ENCODE peak calls at places on chromosomes 11 and 22, in eight cellular contexts. One of them, this sample, is unnamed.

GRCh38 chr11:19597194-19597593 is 115.4 kb upstream of the NAV2 start:
- DNase-seq in kidney: no peak
- DNase-seq in coronary artery: peak; percentile 33
- DNase-seq in lung: no peak
- DNase-seq in kidney epithelial cell: no peak
- DNase-seq in fibroblast of pulmonary artery: peak; percentile 61
- DNase-seq in dorsolateral prefrontal cortex: no peak
- DNase-seq in lower lobe of right lung: no peak
- DNase-seq in this sample: no peak

GRCh38 chr11:78790784-78791183 is 216.1 kb upstream of the NARS2 start:
- DNase-seq in coronary artery: no peak
- DNase-seq in dorsolateral prefrontal cortex: no peak
- DNase-seq in kidney epithelial cell: no peak
- DNase-seq in lower lobe of right lung: no peak
- DNase-seq in kidney: no peak
- DNase-seq in lung: peak; percentile 50
- DNase-seq in fibroblast of pulmonary artery: no peak
- DNase-seq in this sample: no peak

GRCh38 chr11:76891285-76891684 is 30.6 kb downstream of the ACER3 start:
- DNase-seq in kidney: no peak
- DNase-seq in fibroblast of pulmonary artery: no peak
- DNase-seq in dorsolateral prefrontal cortex: no peak
- DNase-seq in lung: no peak
- DNase-seq in coronary artery: no peak
- DNase-seq in kidney epithelial cell: no peak
- DNase-seq in lower lobe of right lung: no peak
- DNase-seq in this sample: no peak

GRCh38 chr11:123357990-123358827 is 71.9 kb upstream of the GRAMD1B start:
- DNase-seq in kidney epithelial cell: no peak
- DNase-seq in lung: no peak
- DNase-seq in kidney: peak; percentile 76
- DNase-seq in fibroblast of pulmonary artery: peak; percentile 8
- DNase-seq in dorsolateral prefrontal cortex: no peak
- DNase-seq in lower lobe of right lung: no peak
- DNase-seq in coronary artery: no peak
- DNase-seq in this sample: peak; percentile 70

GRCh38 chr11:97860237-97860636 is 1160.5 kb upstream of the CNTN5 start:
- DNase-seq in coronary artery: no peak
- DNase-seq in fibroblast of pulmonary artery: peak; percentile 8
- DNase-seq in kidney epithelial cell: no peak
- DNase-seq in lung: no peak
- DNase-seq in dorsolateral prefrontal cortex: no peak
- DNase-seq in lower lobe of right lung: no peak
- DNase-seq in kidney: no peak
- DNase-seq in this sample: no peak

GRCh38 chr22:19597399-19597735 is 73.2 kb upstream of the CLDN5 start:
- DNase-seq in kidney: no peak
- DNase-seq in dorsolateral prefrontal cortex: no peak
- DNase-seq in coronary artery: no peak
- DNase-seq in lower lobe of right lung: no peak
- DNase-seq in fibroblast of pulmonary artery: no peak
- DNase-seq in kidney epithelial cell: no peak
- DNase-seq in lung: no peak
- DNase-seq in this sample: no peak

GRCh38 chr11:116690623-116691022 is 82.2 kb downstream of the BUD13 start:
- DNase-seq in lower lobe of right lung: no peak
- DNase-seq in dorsolateral prefrontal cortex: no peak
- DNase-seq in kidney epithelial cell: no peak
- DNase-seq in coronary artery: no peak
- DNase-seq in fibroblast of pulmonary artery: no peak
- DNase-seq in kidney: no peak
- DNase-seq in lung: no peak
- DNase-seq in this sample: peak; percentile 26

GRCh38 chr11:41950470-41951143 is 491.2 kb upstream of the LRRC4C start:
- DNase-seq in kidney epithelial cell: no peak
- DNase-seq in dorsolateral prefrontal cortex: no peak
- DNase-seq in lung: no peak
- DNase-seq in fibroblast of pulmonary artery: no peak
- DNase-seq in coronary artery: no peak
- DNase-seq in lower lobe of right lung: no peak
- DNase-seq in kidney: no peak
- DNase-seq in this sample: peak; percentile 32

GRCh38 chr11:13140873-13141655 is 131.9 kb downstream of the RASSF10 start:
- DNase-seq in fibroblast of pulmonary artery: no peak
- DNase-seq in dorsolateral prefrontal cortex: no peak
- DNase-seq in kidney: no peak
- DNase-seq in lower lobe of right lung: peak; percentile 53
- DNase-seq in kidney epithelial cell: peak; percentile 65
- DNase-seq in coronary artery: no peak
- DNase-seq in lung: peak; percentile 40
- DNase-seq in this sample: peak; percentile 61

GRCh38 chr11:36147491-36147890 is 141.7 kb downstream of the COMMD9 start:
- DNase-seq in dorsolateral prefrontal cortex: no peak
- DNase-seq in lower lobe of right lung: no peak
- DNase-seq in kidney epithelial cell: no peak
- DNase-seq in fibroblast of pulmonary artery: no peak
- DNase-seq in lung: no peak
- DNase-seq in coronary artery: no peak
- DNase-seq in kidney: no peak
- DNase-seq in this sample: no peak

GRCh38 chr22:43483266-43483665 is 71.5 kb downstream of the MPPED1 start:
- DNase-seq in kidney: peak; percentile 56
- DNase-seq in kidney epithelial cell: no peak
- DNase-seq in lower lobe of right lung: no peak
- DNase-seq in fibroblast of pulmonary artery: no peak
- DNase-seq in coronary artery: no peak
- DNase-seq in lung: no peak
- DNase-seq in dorsolateral prefrontal cortex: no peak
- DNase-seq in this sample: no peak

GRCh38 chr11:66262191-66262590 is 6.2 kb upstream of the RAB1B start:
- DNase-seq in lung: no peak
- DNase-seq in kidney: no peak
- DNase-seq in dorsolateral prefrontal cortex: no peak
- DNase-seq in coronary artery: no peak
- DNase-seq in lower lobe of right lung: no peak
- DNase-seq in kidney epithelial cell: no peak
- DNase-seq in fibroblast of pulmonary artery: no peak
- DNase-seq in this sample: no peak

GRCh38 chr22:19292262-19293230 is 1.0 kb upstream of the CLTCL1 start:
- DNase-seq in coronary artery: peak; percentile 73
- DNase-seq in dorsolateral prefrontal cortex: no peak
- DNase-seq in fibroblast of pulmonary artery: peak; percentile 20
- DNase-seq in lung: no peak
- DNase-seq in kidney: no peak
- DNase-seq in kidney epithelial cell: no peak
- DNase-seq in lower lobe of right lung: peak; percentile 45
- DNase-seq in this sample: no peak

GRCh38 chr11:94469416-94469815 is 24.2 kb downstream of the MRE11 start:
- DNase-seq in kidney epithelial cell: no peak
- DNase-seq in fibroblast of pulmonary artery: no peak
- DNase-seq in lung: no peak
- DNase-seq in lower lobe of right lung: no peak
- DNase-seq in coronary artery: no peak
- DNase-seq in kidney: no peak
- DNase-seq in dorsolateral prefrontal cortex: no peak
- DNase-seq in this sample: peak; percentile 60

GRCh38 chr22:44554411-44554810 is 56.4 kb upstream of the RTL6 start:
- DNase-seq in lower lobe of right lung: no peak
- DNase-seq in coronary artery: no peak
- DNase-seq in fibroblast of pulmonary artery: no peak
- DNase-seq in kidney epithelial cell: no peak
- DNase-seq in lung: no peak
- DNase-seq in dorsolateral prefrontal cortex: no peak
- DNase-seq in kidney: no peak
- DNase-seq in this sample: no peak

GRCh38 chr11:46658259-46658658 is 40.9 kb downstream of the ATG13 start:
- DNase-seq in fibroblast of pulmonary artery: peak; percentile 88
- DNase-seq in kidney epithelial cell: no peak
- DNase-seq in lower lobe of right lung: no peak
- DNase-seq in coronary artery: no peak
- DNase-seq in lung: no peak
- DNase-seq in kidney: no peak
- DNase-seq in dorsolateral prefrontal cortex: no peak
- DNase-seq in this sample: no peak

GRCh38 chr11:102438311-102439062 is 14.1 kb downstream of the TMEM123 start:
- DNase-seq in lung: no peak
- DNase-seq in fibroblast of pulmonary artery: no peak
- DNase-seq in kidney: no peak
- DNase-seq in kidney epithelial cell: no peak
- DNase-seq in dorsolateral prefrontal cortex: no peak
- DNase-seq in lower lobe of right lung: peak; percentile 61
- DNase-seq in coronary artery: no peak
- DNase-seq in this sample: no peak

GRCh38 chr11:75326439-75326810 is 25.0 kb downstream of the ARRB1 start:
- DNase-seq in lung: no peak
- DNase-seq in lower lobe of right lung: no peak
- DNase-seq in coronary artery: no peak
- DNase-seq in dorsolateral prefrontal cortex: no peak
- DNase-seq in kidney epithelial cell: no peak
- DNase-seq in kidney: no peak
- DNase-seq in fibroblast of pulmonary artery: no peak
- DNase-seq in this sample: no peak

GRCh38 chr11:120547871-120548681 is 36.5 kb downstream of the GRIK4 start:
- DNase-seq in fibroblast of pulmonary artery: peak; percentile 94
- DNase-seq in lower lobe of right lung: peak; percentile 70
- DNase-seq in kidney: peak; percentile 97
- DNase-seq in dorsolateral prefrontal cortex: peak; percentile 94
- DNase-seq in lung: peak; percentile 76
- DNase-seq in coronary artery: peak; percentile 86
- DNase-seq in kidney epithelial cell: peak; percentile 93
- DNase-seq in this sample: no peak

GRCh38 chr11:1889527-1889930 is 2.2 kb downstream of the PRR33 start:
- DNase-seq in kidney epithelial cell: no peak
- DNase-seq in dorsolateral prefrontal cortex: peak; percentile 34
- DNase-seq in fibroblast of pulmonary artery: no peak
- DNase-seq in kidney: no peak
- DNase-seq in lower lobe of right lung: no peak
- DNase-seq in coronary artery: no peak
- DNase-seq in lung: no peak
- DNase-seq in this sample: no peak
- H3K4me3 ChIP-seq in kidney epithelial cell: no peak overlapping the region
- H3K4me3 ChIP-seq in dorsolateral prefrontal cortex: no peak overlapping the region
- H3K4me3 ChIP-seq in fibroblast of pulmonary artery: no peak overlapping the region
- H3K4me3 ChIP-seq in kidney: no peak overlapping the region
- H3K4me3 ChIP-seq in lower lobe of right lung: no peak overlapping the region
- H3K4me3 ChIP-seq in coronary artery: no peak overlapping the region
- H3K4me3 ChIP-seq in lung: no peak overlapping the region
- H3K4me3 ChIP-seq in this sample: no peak overlapping the region

GRCh38 chr11:2708757-2709281 is 9.0 kb upstream of the KCNQ1OT1 start:
- DNase-seq in lower lobe of right lung: no peak
- DNase-seq in dorsolateral prefrontal cortex: no peak
- DNase-seq in kidney epithelial cell: no peak
- DNase-seq in fibroblast of pulmonary artery: peak; percentile 76
- DNase-seq in lung: no peak
- DNase-seq in kidney: peak; percentile 40
- DNase-seq in coronary artery: no peak
- DNase-seq in this sample: no peak
- TF ChIP-seq CTCF in lower lobe of right lung: no peak
- TF ChIP-seq CTCF in dorsolateral prefrontal cortex: no peak
- TF ChIP-seq CTCF in kidney epithelial cell: no peak
- TF ChIP-seq CTCF in fibroblast of pulmonary artery: no peak
- TF ChIP-seq CTCF in lung: no peak
- TF ChIP-seq CTCF in kidney: no peak
- TF ChIP-seq CTCF in coronary artery: no peak
- TF ChIP-seq CTCF in this sample: no peak

GRCh38 chr11:44728491-44728910 is 1.7 kb downstream of the TSPAN18 start:
- DNase-seq in lung: no peak
- DNase-seq in coronary artery: no peak
- DNase-seq in fibroblast of pulmonary artery: no peak
- DNase-seq in dorsolateral prefrontal cortex: no peak
- DNase-seq in lower lobe of right lung: no peak
- DNase-seq in kidney: no peak
- DNase-seq in kidney epithelial cell: no peak
- DNase-seq in this sample: no peak

GRCh38 chr11:44727373-44728084 is 767 bp downstream of the TSPAN18 start:
- DNase-seq in kidney epithelial cell: no peak
- DNase-seq in coronary artery: peak; percentile 79
- DNase-seq in lung: peak; percentile 71
- DNase-seq in lower lobe of right lung: peak; percentile 83
- DNase-seq in kidney: peak; percentile 92
- DNase-seq in fibroblast of pulmonary artery: peak; percentile 75
- DNase-seq in dorsolateral prefrontal cortex: peak; percentile 60
- DNase-seq in this sample: peak; percentile 81

GRCh38 chr11:44726278-44727113 is at the start of gene TSPAN18:
- DNase-seq in kidney epithelial cell: no peak
- DNase-seq in kidney: peak; percentile 77
- DNase-seq in fibroblast of pulmonary artery: no peak
- DNase-seq in dorsolateral prefrontal cortex: no peak
- DNase-seq in lower lobe of right lung: no peak
- DNase-seq in lung: no peak
- DNase-seq in coronary artery: no peak
- DNase-seq in this sample: peak; percentile 86

GRCh38 chr11:44728085-44728410 is 1.3 kb downstream of the TSPAN18 start:
- DNase-seq in fibroblast of pulmonary artery: no peak
- DNase-seq in kidney epithelial cell: no peak
- DNase-seq in kidney: no peak
- DNase-seq in lower lobe of right lung: no peak
- DNase-seq in lung: no peak
- DNase-seq in coronary artery: no peak
- DNase-seq in dorsolateral prefrontal cortex: no peak
- DNase-seq in this sample: no peak

GRCh38 chr11:44727114-44727372 is 281 bp downstream of the TSPAN18 start:
- DNase-seq in lower lobe of right lung: no peak
- DNase-seq in fibroblast of pulmonary artery: no peak
- DNase-seq in kidney epithelial cell: no peak
- DNase-seq in lung: no peak
- DNase-seq in coronary artery: no peak
- DNase-seq in kidney: no peak
- DNase-seq in dorsolateral prefrontal cortex: no peak
- DNase-seq in this sample: no peak
- H3K4me3 ChIP-seq in lower lobe of right lung: peak overlapping the region; percentile 68
- H3K4me3 ChIP-seq in fibroblast of pulmonary artery: peak overlapping the region; percentile 47
- H3K4me3 ChIP-seq in kidney epithelial cell: peak overlapping the region; percentile 37
- H3K4me3 ChIP-seq in lung: peak overlapping the region; percentile 60
- H3K4me3 ChIP-seq in coronary artery: peak overlapping the region; percentile 80
- H3K4me3 ChIP-seq in kidney: no peak overlapping the region
- H3K4me3 ChIP-seq in dorsolateral prefrontal cortex: peak overlapping the region; percentile 71
- H3K4me3 ChIP-seq in this sample: peak overlapping the region; percentile 52

GRCh38 chr22:36222887-36223450 is 16.4 kb downstream of the APOL2 start:
- DNase-seq in coronary artery: peak; percentile 50
- DNase-seq in kidney: no peak
- DNase-seq in dorsolateral prefrontal cortex: no peak
- DNase-seq in fibroblast of pulmonary artery: no peak
- DNase-seq in lung: no peak
- DNase-seq in lower lobe of right lung: no peak
- DNase-seq in kidney epithelial cell: no peak
- DNase-seq in this sample: no peak

GRCh38 chr22:36218648-36219047 is 17.0 kb upstream of the APOL4 start:
- DNase-seq in dorsolateral prefrontal cortex: no peak
- DNase-seq in lower lobe of right lung: no peak
- DNase-seq in fibroblast of pulmonary artery: no peak
- DNase-seq in lung: no peak
- DNase-seq in kidney epithelial cell: no peak
- DNase-seq in kidney: no peak
- DNase-seq in coronary artery: no peak
- DNase-seq in this sample: no peak

GRCh38 chr22:36223504-36223903 is 15.8 kb downstream of the APOL2 start:
- DNase-seq in coronary artery: peak; percentile 52
- DNase-seq in kidney epithelial cell: no peak
- DNase-seq in lung: no peak
- DNase-seq in fibroblast of pulmonary artery: no peak
- DNase-seq in lower lobe of right lung: no peak
- DNase-seq in kidney: no peak
- DNase-seq in dorsolateral prefrontal cortex: no peak
- DNase-seq in this sample: no peak

GRCh38 chr22:36221799-36222751 is 17.3 kb downstream of the APOL2 start:
- DNase-seq in lower lobe of right lung: peak; percentile 69
- DNase-seq in kidney: no peak
- DNase-seq in lung: peak; percentile 67
- DNase-seq in dorsolateral prefrontal cortex: no peak
- DNase-seq in coronary artery: peak; percentile 73
- DNase-seq in kidney epithelial cell: no peak
- DNase-seq in fibroblast of pulmonary artery: peak; percentile 53
- DNase-seq in this sample: peak; percentile 63

GRCh38 chr22:36220457-36220921 is 18.8 kb downstream of the APOL2 start:
- DNase-seq in fibroblast of pulmonary artery: peak; percentile 57
- DNase-seq in kidney: no peak
- DNase-seq in kidney epithelial cell: no peak
- DNase-seq in lung: no peak
- DNase-seq in lower lobe of right lung: no peak
- DNase-seq in dorsolateral prefrontal cortex: no peak
- DNase-seq in coronary artery: peak; percentile 73
- DNase-seq in this sample: no peak
- TF ChIP-seq CTCF in fibroblast of pulmonary artery: no peak
- TF ChIP-seq CTCF in kidney: no peak
- TF ChIP-seq CTCF in kidney epithelial cell: no peak
- TF ChIP-seq CTCF in lung: no peak
- TF ChIP-seq CTCF in lower lobe of right lung: no peak
- TF ChIP-seq CTCF in dorsolateral prefrontal cortex: no peak
- TF ChIP-seq CTCF in coronary artery: no peak
- TF ChIP-seq CTCF in this sample: no peak

This sample was measured in GM12865.